ENCODE peak calls at places on chromosomes 3 and 15, in six cellular contexts. One of them, this sample, is unnamed.

GRCh38 chr15:70260096-70260495 is 162.4 kb upstream of the TLE3 start:
- DNase-seq in endodermal cell: no peak
- DNase-seq in OCI-LY7: peak
- DNase-seq in left ventricle myocardium inferior: no peak
- DNase-seq in mammary epithelial cell: no peak
- DNase-seq in ascending aorta: no peak
- DNase-seq in this sample: no peak

GRCh38 chr3:177308911-177309310 is 111.6 kb upstream of the TBL1XR1 start:
- DNase-seq in OCI-LY7: no peak
- DNase-seq in ascending aorta: no peak
- DNase-seq in mammary epithelial cell: no peak
- DNase-seq in endodermal cell: no peak
- DNase-seq in left ventricle myocardium inferior: no peak
- DNase-seq in this sample: no peak

GRCh38 chr15:72760590-72761260 is 22.8 kb downstream of the ADPGK start:
- DNase-seq in endodermal cell: no peak
- DNase-seq in ascending aorta: no peak
- DNase-seq in OCI-LY7: no peak
- DNase-seq in mammary epithelial cell: no peak
- DNase-seq in left ventricle myocardium inferior: no peak
- DNase-seq in this sample: no peak

GRCh38 chr15:26967719-26968269 is 3.2 kb upstream of the GABRG3 start:
- DNase-seq in left ventricle myocardium inferior: no peak
- DNase-seq in mammary epithelial cell: no peak
- DNase-seq in endodermal cell: peak
- DNase-seq in OCI-LY7: no peak
- DNase-seq in ascending aorta: no peak
- DNase-seq in this sample: no peak

GRCh38 chr3:127629462-127630403 is 748 bp downstream of the PODXL2 start:
- DNase-seq in endodermal cell: no peak
- DNase-seq in OCI-LY7: peak
- DNase-seq in mammary epithelial cell: no peak
- DNase-seq in left ventricle myocardium inferior: no peak
- DNase-seq in ascending aorta: no peak
- DNase-seq in this sample: no peak

GRCh38 chr3:9222956-9223639 is 26.3 kb downstream of the SRGAP3 start:
- DNase-seq in left ventricle myocardium inferior: no peak
- DNase-seq in ascending aorta: no peak
- DNase-seq in mammary epithelial cell: no peak
- DNase-seq in OCI-LY7: no peak
- DNase-seq in endodermal cell: no peak
- DNase-seq in this sample: no peak

GRCh38 chr15:93029613-93030429 is 59.2 kb downstream of the RGMA start:
- DNase-seq in left ventricle myocardium inferior: no peak
- DNase-seq in OCI-LY7: no peak
- DNase-seq in mammary epithelial cell: peak
- DNase-seq in ascending aorta: peak
- DNase-seq in endodermal cell: peak
- DNase-seq in this sample: peak

GRCh38 chr3:101913173-101913572 is 63.9 kb downstream of the NFKBIZ start:
- DNase-seq in left ventricle myocardium inferior: no peak
- DNase-seq in endodermal cell: no peak
- DNase-seq in OCI-LY7: no peak
- DNase-seq in ascending aorta: no peak
- DNase-seq in mammary epithelial cell: peak
- DNase-seq in this sample: peak

GRCh38 chr3:113241292-113242033 is 30.1 kb downstream of the BOC start:
- DNase-seq in mammary epithelial cell: no peak
- DNase-seq in ascending aorta: no peak
- DNase-seq in OCI-LY7: no peak
- DNase-seq in left ventricle myocardium inferior: no peak
- DNase-seq in endodermal cell: peak
- DNase-seq in this sample: no peak

GRCh38 chr15:77530576-77530975 is 102.1 kb downstream of the LINGO1 start:
- DNase-seq in left ventricle myocardium inferior: no peak
- DNase-seq in mammary epithelial cell: no peak
- DNase-seq in ascending aorta: no peak
- DNase-seq in endodermal cell: no peak
- DNase-seq in OCI-LY7: no peak
- DNase-seq in this sample: no peak

GRCh38 chr3:155185623-155186022 is 105.5 kb downstream of the MME start:
- DNase-seq in ascending aorta: no peak
- DNase-seq in mammary epithelial cell: peak
- DNase-seq in OCI-LY7: no peak
- DNase-seq in left ventricle myocardium inferior: no peak
- DNase-seq in endodermal cell: peak
- DNase-seq in this sample: no peak

GRCh38 chr15:59764775-59765174 is 75.7 kb upstream of the BNIP2 start:
- DNase-seq in left ventricle myocardium inferior: no peak
- DNase-seq in mammary epithelial cell: no peak
- DNase-seq in ascending aorta: no peak
- DNase-seq in OCI-LY7: no peak
- DNase-seq in endodermal cell: no peak
- DNase-seq in this sample: no peak

GRCh38 chr3:108180214-108180613 is 42.0 kb downstream of the IFT57 start:
- DNase-seq in OCI-LY7: no peak
- DNase-seq in mammary epithelial cell: peak
- DNase-seq in left ventricle myocardium inferior: no peak
- DNase-seq in endodermal cell: no peak
- DNase-seq in ascending aorta: no peak
- DNase-seq in this sample: no peak

GRCh38 chr3:27025718-27026117 is 343.5 kb downstream of the NEK10 start:
- DNase-seq in OCI-LY7: no peak
- DNase-seq in endodermal cell: peak
- DNase-seq in left ventricle myocardium inferior: no peak
- DNase-seq in ascending aorta: no peak
- DNase-seq in mammary epithelial cell: no peak
- DNase-seq in this sample: no peak

GRCh38 chr15:40320931-40321371 is 2.5 kb upstream of the INAFM2 start:
- DNase-seq in ascending aorta: no peak
- DNase-seq in endodermal cell: peak
- DNase-seq in left ventricle myocardium inferior: no peak
- DNase-seq in OCI-LY7: peak
- DNase-seq in mammary epithelial cell: peak
- DNase-seq in this sample: peak

GRCh38 chr3:32398531-32398930 is 6.9 kb downstream of the CMTM7 start:
- DNase-seq in OCI-LY7: no peak
- DNase-seq in ascending aorta: no peak
- DNase-seq in left ventricle myocardium inferior: peak
- DNase-seq in endodermal cell: no peak
- DNase-seq in mammary epithelial cell: no peak
- DNase-seq in this sample: no peak

GRCh38 chr3:17047162-17047561 is 162.4 kb downstream of the PLCL2 start:
- DNase-seq in ascending aorta: no peak
- DNase-seq in mammary epithelial cell: no peak
- DNase-seq in OCI-LY7: no peak
- DNase-seq in endodermal cell: peak
- DNase-seq in left ventricle myocardium inferior: no peak
- DNase-seq in this sample: no peak

GRCh38 chr3:60600848-60601247 is 650.4 kb downstream of the FHIT start:
- DNase-seq in mammary epithelial cell: no peak
- DNase-seq in endodermal cell: no peak
- DNase-seq in left ventricle myocardium inferior: no peak
- DNase-seq in OCI-LY7: no peak
- DNase-seq in ascending aorta: no peak
- DNase-seq in this sample: no peak

GRCh38 chr3:87313641-87314040 is 37.3 kb upstream of the POU1F1 start:
- DNase-seq in mammary epithelial cell: peak
- DNase-seq in left ventricle myocardium inferior: no peak
- DNase-seq in endodermal cell: no peak
- DNase-seq in OCI-LY7: no peak
- DNase-seq in ascending aorta: no peak
- DNase-seq in this sample: no peak

GRCh38 chr3:73530030-73530411 is 94.7 kb downstream of the PDZRN3 start:
- DNase-seq in OCI-LY7: no peak
- DNase-seq in ascending aorta: no peak
- DNase-seq in left ventricle myocardium inferior: no peak
- DNase-seq in mammary epithelial cell: no peak
- DNase-seq in endodermal cell: no peak
- DNase-seq in this sample: peak

GRCh38 chr3:146380052-146380451 is 89.3 kb downstream of the PLSCR2 start:
- DNase-seq in mammary epithelial cell: no peak
- DNase-seq in OCI-LY7: no peak
- DNase-seq in endodermal cell: no peak
- DNase-seq in ascending aorta: no peak
- DNase-seq in left ventricle myocardium inferior: no peak
- DNase-seq in this sample: no peak

DNA sequence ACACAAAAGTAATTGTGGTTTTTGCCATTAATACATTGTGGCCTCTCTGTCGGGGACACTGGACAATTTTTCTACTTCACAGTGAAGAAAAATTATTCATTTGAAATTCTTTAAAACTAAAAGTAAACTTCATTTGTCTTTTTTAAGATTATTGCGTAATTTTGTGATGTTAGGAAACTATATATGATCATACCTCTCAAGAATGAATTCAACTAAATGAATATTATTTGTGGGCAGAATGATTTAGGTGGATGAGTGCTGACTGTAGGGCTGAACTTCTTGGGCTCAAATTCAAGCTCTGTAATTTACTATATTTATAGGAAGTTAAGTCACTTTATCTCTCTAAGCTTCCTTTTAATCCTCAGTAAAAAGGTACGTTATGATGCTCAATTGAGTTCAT is 441.2 kb downstream of the ROBO1 start:
- DNase-seq in left ventricle myocardium inferior: no peak
- DNase-seq in endodermal cell: no peak
- DNase-seq in OCI-LY7: no peak
- DNase-seq in ascending aorta: no peak
- DNase-seq in mammary epithelial cell: no peak
- DNase-seq in this sample: no peak
- H3K4me3 ChIP-seq in left ventricle myocardium inferior: no peak
- H3K4me3 ChIP-seq in endodermal cell: no peak
- H3K4me3 ChIP-seq in OCI-LY7: no peak
- H3K4me3 ChIP-seq in ascending aorta: no peak
- H3K4me3 ChIP-seq in mammary epithelial cell: no peak
- H3K4me3 ChIP-seq in this sample: no peak

DNA sequence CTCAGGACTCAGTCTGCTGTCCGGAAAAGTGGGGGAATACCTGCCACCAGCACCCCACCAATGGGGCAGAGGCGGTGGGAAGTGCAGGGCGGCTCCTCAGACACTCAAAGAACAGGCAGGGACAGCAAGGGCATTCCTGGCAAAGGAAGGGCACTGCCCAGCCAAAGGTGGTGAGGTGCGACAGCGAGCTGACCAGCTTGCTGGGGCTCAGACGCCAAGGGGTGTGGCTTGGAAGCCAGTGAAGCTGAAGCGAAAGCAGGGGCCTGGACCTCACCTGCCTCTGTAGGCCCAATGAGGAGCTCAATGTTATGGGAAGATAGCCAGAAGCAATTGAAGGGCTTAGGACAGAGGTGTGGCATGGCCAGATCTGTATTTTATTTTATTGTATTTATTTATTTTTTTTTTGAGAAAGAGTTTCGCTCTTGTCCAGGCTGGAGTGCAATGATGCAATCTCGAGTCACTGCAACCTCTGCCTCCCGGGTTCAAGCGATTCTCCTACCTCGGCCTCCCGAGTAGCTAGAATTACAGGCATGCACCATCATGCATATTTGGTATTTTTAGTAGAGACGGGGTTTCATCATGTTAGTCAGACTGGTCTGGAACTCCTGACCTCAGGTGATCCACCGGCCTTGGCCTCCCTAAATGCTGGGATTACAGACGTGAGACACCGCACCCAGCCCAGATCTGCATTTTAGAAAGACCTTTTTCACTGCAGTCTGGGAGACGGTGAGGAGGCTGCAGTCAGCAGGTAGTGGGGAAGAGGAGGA is 4.4 kb upstream of the LMAN1L start:
- DNase-seq in endodermal cell: no peak
- DNase-seq in left ventricle myocardium inferior: no peak
- DNase-seq in mammary epithelial cell: peak
- DNase-seq in OCI-LY7: no peak
- DNase-seq in ascending aorta: no peak
- DNase-seq in this sample: no peak
- H3K27ac ChIP-seq in endodermal cell: no peak
- H3K27ac ChIP-seq in left ventricle myocardium inferior: no peak
- H3K27ac ChIP-seq in mammary epithelial cell: no peak
- H3K27ac ChIP-seq in OCI-LY7: no peak
- H3K27ac ChIP-seq in ascending aorta: no peak
- H3K27ac ChIP-seq in this sample: no peak

GRCh38 chr3:66854752-66855151 is 143.4 kb upstream of the KBTBD8 start:
- DNase-seq in OCI-LY7: no peak
- DNase-seq in ascending aorta: no peak
- DNase-seq in endodermal cell: no peak
- DNase-seq in mammary epithelial cell: no peak
- DNase-seq in left ventricle myocardium inferior: no peak
- DNase-seq in this sample: no peak

GRCh38 chr3:66856555-66856954 is 141.6 kb upstream of the KBTBD8 start:
- DNase-seq in mammary epithelial cell: no peak
- DNase-seq in endodermal cell: no peak
- DNase-seq in OCI-LY7: peak
- DNase-seq in ascending aorta: no peak
- DNase-seq in left ventricle myocardium inferior: no peak
- DNase-seq in this sample: no peak

GRCh38 chr3:66863205-66864135 is 134.6 kb upstream of the KBTBD8 start:
- DNase-seq in endodermal cell: no peak
- DNase-seq in ascending aorta: no peak
- DNase-seq in left ventricle myocardium inferior: no peak
- DNase-seq in mammary epithelial cell: no peak
- DNase-seq in OCI-LY7: no peak
- DNase-seq in this sample: no peak

GRCh38 chr3:66860771-66861170 is 137.3 kb upstream of the KBTBD8 start:
- DNase-seq in endodermal cell: no peak
- DNase-seq in mammary epithelial cell: no peak
- DNase-seq in ascending aorta: no peak
- DNase-seq in left ventricle myocardium inferior: no peak
- DNase-seq in OCI-LY7: no peak
- DNase-seq in this sample: no peak

DNA sequence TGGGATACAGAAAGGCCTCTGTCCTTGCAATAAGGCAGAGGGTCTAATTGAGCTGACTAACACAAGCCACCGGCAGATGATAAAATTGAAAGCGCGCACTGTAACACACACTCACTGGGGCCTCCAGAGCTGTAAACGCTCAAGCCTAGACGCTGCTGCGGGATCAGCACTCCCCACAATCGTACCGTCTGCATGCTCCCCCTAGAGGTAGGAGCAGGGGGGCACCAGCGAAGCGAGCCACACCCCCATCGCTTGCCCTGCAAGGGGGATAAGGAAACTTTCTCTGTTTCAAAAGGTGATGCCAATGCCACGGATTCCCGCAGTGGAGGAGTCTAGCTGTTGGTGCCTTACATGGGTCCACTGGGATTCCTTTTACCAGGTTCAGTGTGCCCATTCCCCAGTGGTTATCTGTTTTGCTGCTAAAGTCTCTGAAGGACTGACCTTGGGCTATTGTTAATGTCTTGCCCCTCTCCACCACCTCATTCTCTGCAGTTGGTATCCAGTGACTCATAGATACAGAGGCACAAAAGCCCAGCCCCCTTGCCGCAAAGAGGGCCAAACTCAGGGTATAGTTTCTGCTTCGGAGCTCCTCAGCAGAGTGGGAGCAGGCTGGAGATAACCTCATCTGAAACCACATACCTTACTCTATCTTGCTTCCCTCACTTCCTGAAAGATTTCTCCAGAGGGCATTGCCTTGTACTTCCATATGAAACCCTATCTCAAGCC is 139.3 kb upstream of the KBTBD8 start:
- DNase-seq in endodermal cell: peak
- DNase-seq in ascending aorta: no peak
- DNase-seq in OCI-LY7: no peak
- DNase-seq in left ventricle myocardium inferior: no peak
- DNase-seq in mammary epithelial cell: no peak
- DNase-seq in this sample: no peak
- TF ChIP-seq CTCF in endodermal cell: peak
- TF ChIP-seq CTCF in ascending aorta: no peak
- TF ChIP-seq CTCF in OCI-LY7: peak
- TF ChIP-seq CTCF in left ventricle myocardium inferior: no peak
- TF ChIP-seq CTCF in mammary epithelial cell: no peak
- TF ChIP-seq CTCF in this sample: peak

GRCh38 chr15:41494922-41495735 is 1.5 kb downstream of the ITPKA start:
- DNase-seq in left ventricle myocardium inferior: no peak
- DNase-seq in ascending aorta: no peak
- DNase-seq in mammary epithelial cell: no peak
- DNase-seq in OCI-LY7: peak
- DNase-seq in endodermal cell: peak
- DNase-seq in this sample: no peak
- H3K4me3 ChIP-seq in left ventricle myocardium inferior: peak
- H3K4me3 ChIP-seq in ascending aorta: peak
- H3K4me3 ChIP-seq in mammary epithelial cell: no peak
- H3K4me3 ChIP-seq in OCI-LY7: peak
- H3K4me3 ChIP-seq in endodermal cell: no peak
- H3K4me3 ChIP-seq in this sample: peak

This sample was measured in brain microvascular endothelial cell.